ENCODE peak calls at places on chromosome 14, in six cellular contexts. D, U, C, Y, E and X are unnamed samples.

GRCh38 chr14:65403231-65403630 is 9.3 kb upstream of the FUT8 start:
- DNase-seq in D (no peak), C (no peak), E (no peak), U (no peak), Y (no peak), X (no peak)

GRCh38 chr14:97459180-97459579 is 662.0 kb downstream of the VRK1 start:
- DNase-seq in U (no peak), C (no peak), Y (no peak), D (no peak), E (no peak), X (no peak)

GRCh38 chr14:59199614-59200013 is 11.1 kb downstream of the DAAM1 start:
- DNase-seq in Y (no peak), E (no peak), U (no peak), D (no peak), C (no peak), X (no peak)

GRCh38 chr14:22918519-22918808 is 485 bp downstream of the RBM23 start:
- DNase-seq in D (no peak), C (no peak), U (peak), Y (no peak), E (no peak), X (no peak)

GRCh38 chr14:94713115-94713514 is 56.8 kb downstream of the GSC start:
- DNase-seq in U (no peak), E (no peak), D (no peak), C (no peak), Y (no peak), X (no peak)

GRCh38 chr14:58749066-58749669 is 111.4 kb downstream of the DACT1 start:
- DNase-seq in C (no peak), E (no peak), Y (peak), D (no peak), U (no peak), X (no peak)

GRCh38 chr14:99701260-99701659 is 17.2 kb downstream of the CYP46A1 start:
- DNase-seq in U (no peak), E (no peak), C (no peak), Y (no peak), D (no peak), X (no peak)

GRCh38 chr14:70515796-70516195 is 19.0 kb downstream of the ADAM20 start:
- DNase-seq in E (no peak), U (no peak), C (no peak), Y (no peak), D (no peak), X (no peak)

GRCh38 chr14:77066555-77067172 is 31.4 kb upstream of the CIPC start:
- DNase-seq in Y (no peak), E (no peak), U (no peak), D (no peak), C (no peak), X (no peak)

GRCh38 chr14:76768201-76768656 is 7.0 kb downstream of the VASH1 start:
- DNase-seq in U (peak), C (peak), D (peak), Y (no peak), E (peak), X (no peak)

GRCh38 chr14:56797003-56797568 is 13.2 kb downstream of the OTX2 start:
- DNase-seq in Y (no peak), U (no peak), C (no peak), D (no peak), E (no peak), X (no peak)

GRCh38 chr14:86739761-86740160 is 1209.8 kb downstream of the FLRT2 start:
- DNase-seq in U (no peak), C (no peak), E (no peak), Y (no peak), D (no peak), X (no peak)

GRCh38 chr14:55535521-55536207 is 44.3 kb upstream of the KTN1 start:
- DNase-seq in U (no peak), C (no peak), Y (no peak), D (no peak), E (no peak), X (no peak)

GRCh38 chr14:99118046-99118721 is 153.8 kb downstream of the BCL11B start:
- DNase-seq in D (no peak), C (no peak), U (no peak), Y (no peak), E (peak), X (no peak)

GRCh38 chr14:21498540-21499526 is 12.3 kb downstream of the METTL3 start:
- DNase-seq in E (no peak), U (no peak), Y (no peak), C (no peak), D (no peak), X (no peak)

GRCh38 chr14:77271113-77271710 is at the start of gene NGB:
- DNase-seq in Y (no peak), D (no peak), C (no peak), U (no peak), E (no peak), X (no peak)

GRCh38 chr14:54738009-54738408 is 164.6 kb downstream of the GCH1 start:
- DNase-seq in C (no peak), Y (no peak), E (no peak), D (no peak), U (no peak), X (no peak)

GRCh38 chr14:57389646-57390036 is 745 bp upstream of the NAA30 start:
- DNase-seq in Y (no peak), U (no peak), E (no peak), D (peak), C (no peak), X (no peak)

GRCh38 chr14:96824283-96824682 is 27.1 kb downstream of the VRK1 start:
- DNase-seq in Y (peak), C (no peak), E (no peak), D (no peak), U (no peak), X (no peak)

GRCh38 chr14:56150645-56151345 is 32.6 kb downstream of the PELI2 start:
- DNase-seq in E (no peak), Y (no peak), U (no peak), D (no peak), C (no peak), X (no peak)

GRCh38 chr14:68306934-68307758 is 485.7 kb downstream of the ZFP36L1 start:
- DNase-seq in U (no peak), E (no peak), D (no peak), Y (no peak), C (no peak), X (no peak)

GRCh38 chr14:92586001-92586947 is 72.7 kb downstream of the RIN3 start:
- DNase-seq in E (peak), U (no peak), D (no peak), C (no peak), Y (peak), X (no peak)

GRCh38 chr14:68775614-68776126 is 17.2 kb downstream of the ZFP36L1 start:
- DNase-seq in C (no peak), U (no peak), E (no peak), Y (no peak), D (no peak), X (no peak)

GRCh38 chr14:25226214-25226613 is 176.3 kb upstream of the STXBP6 start:
- DNase-seq in E (no peak), Y (no peak), C (no peak), D (no peak), U (no peak), X (no peak)

GRCh38 chr14:68534301-68534700 is 258.6 kb downstream of the ZFP36L1 start:
- DNase-seq in D (no peak), E (no peak), Y (no peak), C (no peak), U (no peak), X (no peak)

GRCh38 chr14:22427771-22428228 is 161.2 kb downstream of the DAD1 start:
- DNase-seq in U (no peak), Y (no peak), C (no peak), D (no peak), E (no peak), X (no peak)

GRCh38 chr14:29627141-29627540 is 300.5 kb downstream of the PRKD1 start:
- DNase-seq in C (no peak), Y (no peak), U (no peak), D (no peak), E (no peak), X (no peak)

GRCh38 chr14:89719371-89720075 is 235.0 kb downstream of the EFCAB11 start:
- DNase-seq in E (no peak), C (no peak), Y (no peak), U (no peak), D (no peak), X (no peak)

GRCh38 chr14:21978184-21978998 is 304.8 kb upstream of the OR4E1 start:
- DNase-seq in C (peak), E (peak), D (no peak), Y (no peak), U (peak), X (no peak)

GRCh38 chr14:77140937-77141591 is 527 bp downstream of the ZDHHC22 start:
- DNase-seq in E (no peak), D (no peak), C (no peak), Y (no peak), U (no peak), X (peak)

GRCh38 chr14:97813556-97813955 is 1016.4 kb downstream of the VRK1 start:
- DNase-seq in U (no peak), C (no peak), E (no peak), D (no peak), Y (no peak), X (no peak)